ENCODE peak calls at places on chromosomes 3 and 15, in five cellular contexts. One of them, this sample, is unnamed.

GRCh38 chr3:20057612-20058180 is 17.4 kb downstream of the KAT2B start:
- DNase-seq in pons: peak
- DNase-seq in effector memory CD8-positive, alpha-beta T cell: no peak
- DNase-seq in psoas muscle: no peak
- DNase-seq in activated T-helper 1 cell treated with Interleukin-2 at 50 U/mL for 16 hours: no peak
- DNase-seq in this sample: no peak

GRCh38 chr3:851098-851790 is 241.6 kb upstream of the CNTN6 start:
- DNase-seq in pons: no peak
- DNase-seq in effector memory CD8-positive, alpha-beta T cell: no peak
- DNase-seq in psoas muscle: no peak
- DNase-seq in activated T-helper 1 cell treated with Interleukin-2 at 50 U/mL for 16 hours: no peak
- DNase-seq in this sample: peak

GRCh38 chr15:40096094-40096876 is 12.4 kb downstream of the BMF start:
- DNase-seq in pons: no peak
- DNase-seq in effector memory CD8-positive, alpha-beta T cell: no peak
- DNase-seq in psoas muscle: no peak
- DNase-seq in activated T-helper 1 cell treated with Interleukin-2 at 50 U/mL for 16 hours: no peak
- DNase-seq in this sample: no peak

GRCh38 chr15:38533926-38534325 is 30.7 kb downstream of the RASGRP1 start:
- DNase-seq in pons: no peak
- DNase-seq in effector memory CD8-positive, alpha-beta T cell: no peak
- DNase-seq in psoas muscle: no peak
- DNase-seq in activated T-helper 1 cell treated with Interleukin-2 at 50 U/mL for 16 hours: no peak
- DNase-seq in this sample: no peak

GRCh38 chr15:72902245-72902928 is 118.8 kb upstream of the ADPGK start:
- DNase-seq in pons: peak
- DNase-seq in effector memory CD8-positive, alpha-beta T cell: no peak
- DNase-seq in psoas muscle: peak
- DNase-seq in activated T-helper 1 cell treated with Interleukin-2 at 50 U/mL for 16 hours: no peak
- DNase-seq in this sample: no peak

GRCh38 chr3:87977765-87978164 is 81.0 kb downstream of the CGGBP1 start:
- DNase-seq in pons: no peak
- DNase-seq in effector memory CD8-positive, alpha-beta T cell: no peak
- DNase-seq in psoas muscle: no peak
- DNase-seq in activated T-helper 1 cell treated with Interleukin-2 at 50 U/mL for 16 hours: no peak
- DNase-seq in this sample: no peak

GRCh38 chr15:88440021-88440420 is 27.2 kb downstream of the MRPL46 start:
- DNase-seq in pons: no peak
- DNase-seq in effector memory CD8-positive, alpha-beta T cell: no peak
- DNase-seq in psoas muscle: no peak
- DNase-seq in activated T-helper 1 cell treated with Interleukin-2 at 50 U/mL for 16 hours: no peak
- DNase-seq in this sample: no peak

GRCh38 chr15:81296673-81297072 is 27.3 kb downstream of the STARD5 start:
- DNase-seq in pons: peak
- DNase-seq in effector memory CD8-positive, alpha-beta T cell: peak
- DNase-seq in psoas muscle: no peak
- DNase-seq in activated T-helper 1 cell treated with Interleukin-2 at 50 U/mL for 16 hours: peak
- DNase-seq in this sample: peak

GRCh38 chr3:22555753-22556152 is 647.4 kb upstream of the UBE2E2 start:
- DNase-seq in pons: no peak
- DNase-seq in effector memory CD8-positive, alpha-beta T cell: no peak
- DNase-seq in psoas muscle: no peak
- DNase-seq in activated T-helper 1 cell treated with Interleukin-2 at 50 U/mL for 16 hours: no peak
- DNase-seq in this sample: no peak

GRCh38 chr3:46215810-46216414 is 7.8 kb upstream of the CCR1 start:
- DNase-seq in pons: no peak
- DNase-seq in effector memory CD8-positive, alpha-beta T cell: no peak
- DNase-seq in psoas muscle: no peak
- DNase-seq in activated T-helper 1 cell treated with Interleukin-2 at 50 U/mL for 16 hours: no peak
- DNase-seq in this sample: no peak

GRCh38 chr3:10548997-10549396 is 43.6 kb upstream of the ATP2B2 start:
- DNase-seq in pons: no peak
- DNase-seq in effector memory CD8-positive, alpha-beta T cell: no peak
- DNase-seq in psoas muscle: no peak
- DNase-seq in activated T-helper 1 cell treated with Interleukin-2 at 50 U/mL for 16 hours: no peak
- DNase-seq in this sample: no peak

GRCh38 chr15:74206801-74207281 is 4.3 kb upstream of the STRA6 start:
- DNase-seq in pons: no peak
- DNase-seq in effector memory CD8-positive, alpha-beta T cell: no peak
- DNase-seq in psoas muscle: no peak
- DNase-seq in activated T-helper 1 cell treated with Interleukin-2 at 50 U/mL for 16 hours: no peak
- DNase-seq in this sample: no peak

GRCh38 chr3:113148307-113148703 is 63.1 kb upstream of the BOC start:
- DNase-seq in pons: no peak
- DNase-seq in effector memory CD8-positive, alpha-beta T cell: no peak
- DNase-seq in psoas muscle: no peak
- DNase-seq in activated T-helper 1 cell treated with Interleukin-2 at 50 U/mL for 16 hours: no peak
- DNase-seq in this sample: no peak

GRCh38 chr15:92733934-92734521 is 78.5 kb upstream of the FAM174B start:
- DNase-seq in pons: peak
- DNase-seq in effector memory CD8-positive, alpha-beta T cell: no peak
- DNase-seq in psoas muscle: peak
- DNase-seq in activated T-helper 1 cell treated with Interleukin-2 at 50 U/mL for 16 hours: no peak
- DNase-seq in this sample: no peak

GRCh38 chr15:65304393-65305143 is at the start of gene RNU5B-1:
- DNase-seq in pons: peak
- DNase-seq in effector memory CD8-positive, alpha-beta T cell: peak
- DNase-seq in psoas muscle: peak
- DNase-seq in activated T-helper 1 cell treated with Interleukin-2 at 50 U/mL for 16 hours: peak
- DNase-seq in this sample: no peak

GRCh38 chr3:195063596-195064193 is 207.3 kb downstream of the XXYLT1 start:
- DNase-seq in pons: no peak
- DNase-seq in effector memory CD8-positive, alpha-beta T cell: no peak
- DNase-seq in psoas muscle: no peak
- DNase-seq in activated T-helper 1 cell treated with Interleukin-2 at 50 U/mL for 16 hours: no peak
- DNase-seq in this sample: no peak

GRCh38 chr15:84715442-84716035 is 400 bp downstream of the SEC11A start:
- DNase-seq in pons: no peak
- DNase-seq in effector memory CD8-positive, alpha-beta T cell: no peak
- DNase-seq in psoas muscle: peak
- DNase-seq in activated T-helper 1 cell treated with Interleukin-2 at 50 U/mL for 16 hours: no peak
- DNase-seq in this sample: no peak

GRCh38 chr3:149781216-149781615 is 11.1 kb downstream of the ANKUB1 start:
- DNase-seq in pons: no peak
- DNase-seq in effector memory CD8-positive, alpha-beta T cell: no peak
- DNase-seq in psoas muscle: no peak
- DNase-seq in activated T-helper 1 cell treated with Interleukin-2 at 50 U/mL for 16 hours: no peak
- DNase-seq in this sample: no peak

GRCh38 chr15:52233405-52233804 is 42.2 kb upstream of the GNB5 start:
- DNase-seq in pons: peak
- DNase-seq in effector memory CD8-positive, alpha-beta T cell: no peak
- DNase-seq in psoas muscle: no peak
- DNase-seq in activated T-helper 1 cell treated with Interleukin-2 at 50 U/mL for 16 hours: no peak
- DNase-seq in this sample: no peak

GRCh38 chr3:107574650-107575049 is 51.9 kb downstream of the BBX start:
- DNase-seq in pons: peak
- DNase-seq in effector memory CD8-positive, alpha-beta T cell: no peak
- DNase-seq in psoas muscle: no peak
- DNase-seq in activated T-helper 1 cell treated with Interleukin-2 at 50 U/mL for 16 hours: no peak
- DNase-seq in this sample: no peak

GRCh38 chr3:179037361-179037760 is 34.2 kb downstream of the ZMAT3 start:
- DNase-seq in pons: no peak
- DNase-seq in effector memory CD8-positive, alpha-beta T cell: peak
- DNase-seq in psoas muscle: peak
- DNase-seq in activated T-helper 1 cell treated with Interleukin-2 at 50 U/mL for 16 hours: peak
- DNase-seq in this sample: no peak

GRCh38 chr3:38606561-38606960 is 42.9 kb downstream of the SCN5A start:
- DNase-seq in pons: no peak
- DNase-seq in effector memory CD8-positive, alpha-beta T cell: no peak
- DNase-seq in psoas muscle: no peak
- DNase-seq in activated T-helper 1 cell treated with Interleukin-2 at 50 U/mL for 16 hours: no peak
- DNase-seq in this sample: no peak

GRCh38 chr3:117799314-117799713 is 1089.7 kb downstream of the TUSC7 start:
- DNase-seq in pons: no peak
- DNase-seq in effector memory CD8-positive, alpha-beta T cell: no peak
- DNase-seq in psoas muscle: no peak
- DNase-seq in activated T-helper 1 cell treated with Interleukin-2 at 50 U/mL for 16 hours: no peak
- DNase-seq in this sample: no peak

GRCh38 chr3:105352976-105353375 is 13.7 kb upstream of the ALCAM start:
- DNase-seq in pons: no peak
- DNase-seq in effector memory CD8-positive, alpha-beta T cell: no peak
- DNase-seq in psoas muscle: no peak
- DNase-seq in activated T-helper 1 cell treated with Interleukin-2 at 50 U/mL for 16 hours: no peak
- DNase-seq in this sample: no peak